ENCODE peak calls at places on chromosome 6, in four cellular contexts. X, F, M and T are unnamed samples.
A peak's percentile ranks its signal among the peaks of the same experiment; 100 is the strongest.

GRCh38 chr6:167450631-167451030 is 125.7 kb downstream of the TTLL2 start:
- DNase-seq in M (no peak), F (peak; percentile 24), X (no peak), T (no peak)

GRCh38 chr6:42022755-42023384 is 27.5 kb upstream of the TAF8 start:
- DNase-seq in X (no peak), M (peak; percentile 36), F (no peak), T (no peak)

GRCh38 chr6:132131777-132132176 is 180.6 kb upstream of the CCN2 start:
- DNase-seq in F (no peak), M (no peak), X (no peak), T (no peak)

GRCh38 chr6:43705996-43706395 is 18.4 kb upstream of the MRPS18A start:
- DNase-seq in F (no peak), X (no peak), M (no peak), T (no peak)

GRCh38 chr6:140076078-140076477 is 701.6 kb upstream of the CITED2 start:
- DNase-seq in M (no peak), F (no peak), X (no peak), T (no peak)

GRCh38 chr6:100464910-100465700 is at the start of gene SIM1:
- DNase-seq in F (peak; percentile 31), M (no peak), X (peak; percentile 92), T (peak; percentile 93)

GRCh38 chr6:73649783-73650182 is 4.0 kb downstream of the SLC17A5 start:
- DNase-seq in X (no peak), F (no peak), M (no peak), T (no peak)

GRCh38 chr6:111175135-111175534 is 87.8 kb downstream of the SLC16A10 start:
- DNase-seq in X (no peak), F (no peak), M (no peak), T (no peak)

GRCh38 chr6:24495516-24495847 is 713 bp downstream of the ALDH5A1 start:
- DNase-seq in M (peak; percentile 91), X (no peak), F (peak; percentile 75), T (peak; percentile 89)

GRCh38 chr6:81565071-81565470 is 187.4 kb downstream of the TENT5A start:
- DNase-seq in F (no peak), X (no peak), M (no peak), T (no peak)

DNA sequence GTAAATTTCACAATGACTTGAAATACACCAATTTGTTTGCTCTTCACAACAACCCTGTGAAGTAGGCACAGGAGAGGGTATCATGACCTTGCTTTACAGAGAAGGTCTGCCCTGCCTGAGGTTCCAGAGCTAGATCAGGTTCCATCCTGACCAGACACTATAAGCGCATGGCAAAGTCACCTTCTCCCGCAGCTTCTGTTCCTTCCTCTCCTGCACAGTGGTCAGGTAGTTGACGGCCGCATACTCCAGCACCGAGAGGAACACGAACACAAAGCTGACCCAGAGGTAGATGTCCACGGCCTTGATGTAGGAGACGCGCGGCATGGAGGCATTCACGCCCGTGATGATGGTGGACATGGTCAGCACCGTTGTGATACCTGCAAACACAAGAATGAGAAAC is 34.3 kb downstream of the PM20D2 start:
- DNase-seq in X (no peak), F (no peak), M (no peak), T (no peak)
- TF ChIP-seq CTCF in X (no peak), F (no peak), M (no peak), T (no peak)

GRCh38 chr6:106115231-106115630 is 29.1 kb downstream of the PRDM1 start:
- DNase-seq in M (no peak), X (no peak), F (no peak), T (no peak)

GRCh38 chr6:106118835-106119443 is 32.8 kb downstream of the PRDM1 start:
- DNase-seq in M (no peak), X (no peak), F (no peak), T (no peak)

GRCh38 chr6:106119526-106119925 is 33.4 kb downstream of the PRDM1 start:
- DNase-seq in X (no peak), M (no peak), F (peak; percentile 67), T (no peak)

GRCh38 chr6:106116125-106116524 is 30.0 kb downstream of the PRDM1 start:
- DNase-seq in X (no peak), M (no peak), F (no peak), T (no peak)

GRCh38 chr6:106117579-106117978 is 31.4 kb downstream of the PRDM1 start:
- DNase-seq in X (no peak), F (no peak), M (no peak), T (no peak)
- H3K4me3 ChIP-seq in X (no peak overlapping the region), F (no peak overlapping the region), M (no peak overlapping the region), T (no peak overlapping the region)

DNA sequence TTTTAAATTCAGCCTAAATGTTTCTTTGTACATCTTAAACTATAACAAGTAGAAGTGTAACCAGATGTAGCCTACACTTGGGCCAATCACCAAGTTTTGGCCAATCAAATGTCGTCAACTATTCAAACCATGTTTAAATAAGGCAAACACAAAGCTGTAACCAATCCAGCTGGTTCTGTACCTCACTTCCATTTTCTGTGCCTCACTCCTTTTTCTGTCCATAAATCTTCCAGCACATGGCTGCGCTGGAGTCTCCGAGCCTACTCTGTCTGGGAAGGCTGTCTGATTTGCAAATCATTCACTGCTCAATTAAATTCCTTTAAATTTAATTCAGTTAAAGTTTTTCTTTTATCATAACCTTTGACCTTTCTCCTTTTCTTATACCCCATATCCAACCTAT is 7.7 kb upstream of the AHI1 start:
- DNase-seq in M (no peak), F (no peak), X (no peak), T (no peak)
- H3K27ac ChIP-seq in M (no peak overlapping the region), F (peak overlapping the region; percentile 73), X (no peak overlapping the region), T (no peak overlapping the region)

DNA sequence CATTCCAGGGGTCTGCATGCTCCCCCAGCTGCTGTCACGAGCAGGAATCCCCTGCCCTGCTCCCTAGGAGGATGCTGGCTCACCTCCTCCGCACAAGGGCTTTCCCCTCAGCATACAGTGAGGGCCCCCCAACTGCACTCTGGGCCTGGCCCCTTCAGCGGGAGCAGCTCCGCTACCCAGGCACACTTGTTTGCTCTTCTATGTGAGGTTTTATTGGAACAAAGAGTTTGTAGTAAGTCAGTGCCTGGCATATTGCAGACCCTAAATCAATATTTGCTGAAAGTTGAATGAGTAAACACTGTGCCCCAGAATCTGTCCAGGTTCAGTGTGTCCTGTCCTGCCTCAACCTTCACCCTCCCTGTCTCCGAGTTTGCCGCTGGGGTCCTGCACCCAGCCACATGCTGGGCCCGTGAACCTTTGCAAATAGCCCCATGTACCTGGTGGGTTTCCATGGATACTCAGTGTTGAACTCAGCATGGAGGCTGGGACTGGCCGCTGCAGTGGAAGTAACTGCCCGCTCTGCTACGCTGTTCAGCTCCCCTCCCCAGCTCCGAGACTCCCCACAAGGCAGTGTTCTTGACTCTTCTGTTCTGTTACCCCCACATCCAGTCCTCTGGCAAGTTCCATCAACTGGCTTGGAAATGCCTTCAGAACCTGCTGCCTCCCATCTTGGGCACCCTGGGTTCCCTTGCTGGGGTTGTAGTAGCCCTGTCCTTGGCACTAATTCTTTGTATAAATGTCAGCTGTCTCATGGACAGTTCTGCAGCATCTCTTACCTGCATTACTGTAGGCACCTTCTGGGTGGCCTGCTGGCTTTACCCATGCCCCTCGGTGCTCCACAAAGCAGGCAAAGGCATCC is 15.7 kb downstream of the SLC22A1 start:
- DNase-seq in X (no peak), F (no peak), M (no peak), T (no peak)
- TF ChIP-seq CTCF in X (no peak), F (no peak), M (no peak), T (no peak)

DNA sequence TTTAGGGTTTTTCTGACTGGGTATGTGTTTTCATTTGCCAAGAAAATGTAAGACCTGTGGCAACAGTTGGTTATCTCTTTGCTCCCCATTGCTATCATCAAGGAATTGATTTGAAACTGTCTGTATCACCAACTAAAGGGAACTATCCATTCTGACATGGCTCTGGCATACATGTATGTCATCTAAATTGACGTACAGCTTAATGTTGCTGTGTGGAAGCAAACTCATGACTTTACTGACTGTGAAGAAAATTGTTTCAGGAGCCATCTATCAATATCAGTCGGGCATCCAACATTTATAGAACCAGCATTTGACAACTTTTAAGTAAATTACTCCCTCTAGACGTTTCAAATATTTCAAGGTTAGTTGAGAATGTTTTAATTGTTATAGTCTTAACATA is 555.8 kb upstream of the EPHA7 start:
- DNase-seq in M (no peak), F (no peak), X (no peak), T (no peak)
- H3K4me3 ChIP-seq in M (no peak overlapping the region), F (no peak overlapping the region), X (no peak overlapping the region), T (no peak overlapping the region)

GRCh38 chr6:17584241-17584803 is 15.8 kb upstream of the FAM8A1 start:
- DNase-seq in M (no peak), F (no peak), X (peak; percentile 69), T (peak; percentile 51)
- H3K27ac ChIP-seq in M (no peak overlapping the region), F (peak overlapping the region; percentile 66), X (no peak overlapping the region), T (no peak overlapping the region)

GRCh38 chr6:169421890-169422289 is 168.2 kb upstream of the THBS2 start:
- DNase-seq in F (no peak), X (no peak), M (no peak), T (no peak)
- TF ChIP-seq CTCF in F (no peak), X (no peak), M (no peak), T (no peak)

DNA sequence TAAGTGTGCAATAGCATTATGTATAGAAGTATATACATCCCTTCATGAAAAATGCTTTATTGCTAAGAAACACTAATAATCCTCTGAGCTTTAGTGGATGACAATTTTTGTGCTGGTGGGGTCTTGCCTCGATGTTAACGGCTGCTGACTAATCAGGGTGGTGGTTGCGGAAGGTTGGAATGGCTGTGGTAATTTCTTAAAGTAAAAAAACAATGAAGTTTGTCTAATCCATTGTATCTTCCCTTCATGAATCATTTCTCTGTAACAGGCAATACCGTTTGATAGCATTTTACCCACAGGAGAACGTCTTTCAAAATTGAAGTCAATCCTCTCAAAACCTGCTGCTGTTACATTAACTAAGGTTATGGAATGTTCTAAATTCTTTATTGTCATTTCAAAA is 816.5 kb upstream of the GJE1 start:
- DNase-seq in X (no peak), F (no peak), M (no peak), T (no peak)
- H3K4me3 ChIP-seq in X (no peak overlapping the region), F (no peak overlapping the region), M (no peak overlapping the region), T (no peak overlapping the region)

GRCh38 chr6:71410681-71411080 is 122.1 kb downstream of the OGFRL1 start:
- DNase-seq in M (no peak), X (no peak), F (no peak), T (no peak)
- H3K27ac ChIP-seq in M (no peak overlapping the region), X (no peak overlapping the region), F (no peak overlapping the region), T (no peak overlapping the region)